ENCODE peak calls at places on chromosome 2, in nine cellular contexts. R is NCI-H2029, V is activated T-cell treated with anti-CD3 and anti-CD28 coated beads for 1 hour, W is HFF-Myc, D is posterior cingulate gyrus, K is lower leg skin, G is K562, Q is T-helper 9 cell, E is T-cell. M is an unnamed sample.

GRCh38 chr2:58194451-58194850 is 46.7 kb downstream of the FANCL start:
- DNase-seq in D (no peak), G (no peak), W (no peak), R (no peak), V (no peak), Q (no peak), E (no peak), K (no peak), M (no peak)

GRCh38 chr2:37324786-37325624 is at the start of gene PRKD3:
- DNase-seq in R (peak), E (no peak), G (peak), Q (peak), D (no peak), K (peak), V (peak), W (no peak), M (peak)

GRCh38 chr2:160042054-160042453 is 20.4 kb downstream of the PLA2R1 start:
- DNase-seq in D (no peak), E (no peak), R (no peak), W (no peak), Q (no peak), G (no peak), V (no peak), K (no peak), M (no peak)

GRCh38 chr2:238123218-238123971 is 15.1 kb upstream of the KLHL30 start:
- DNase-seq in W (no peak), K (no peak), V (no peak), G (no peak), D (no peak), Q (no peak), E (no peak), R (no peak), M (no peak)

GRCh38 chr2:72895759-72896281 is 8.6 kb downstream of the SPR start:
- DNase-seq in K (peak), E (no peak), V (no peak), W (no peak), R (no peak), Q (no peak), D (peak), G (no peak), M (no peak)

GRCh38 chr2:237282568-237283128 is 131.3 kb downstream of the COL6A3 start:
- DNase-seq in Q (no peak), W (no peak), V (no peak), E (no peak), G (no peak), D (no peak), K (no peak), R (no peak), M (no peak)

GRCh38 chr2:224837558-224837957 is 121.4 kb upstream of the CCDC195 start:
- DNase-seq in E (no peak), V (no peak), G (no peak), D (no peak), Q (no peak), W (peak), K (no peak), R (no peak), M (no peak)

GRCh38 chr2:118845843-118846666 is 1.4 kb downstream of the EN1 start:
- DNase-seq in E (no peak), D (no peak), G (no peak), W (no peak), R (no peak), Q (no peak), K (peak), V (no peak), M (no peak)

GRCh38 chr2:188032306-188032705 is 259.4 kb upstream of the GULP1 start:
- DNase-seq in R (no peak), G (no peak), D (no peak), E (no peak), V (no peak), W (no peak), Q (no peak), K (no peak), M (no peak)